ENCODE peak calls at places on chromosomes 16 and 17, in eight cellular contexts. One of them, this sample, is unnamed.

GRCh38 chr16:67936124-67936875 is at the start of gene PSMB10:
- DNase-seq in HCT116: no peak
- DNase-seq in endothelial cell of umbilical vein: peak
- DNase-seq in A549: no peak
- DNase-seq in K562: peak
- DNase-seq in HepG2: peak
- DNase-seq in GM12878: no peak
- DNase-seq in H1: peak
- DNase-seq in this sample: peak

GRCh38 chr17:31392002-31392855 is 754 bp downstream of the RAB11FIP4 start:
- DNase-seq in HCT116: no peak
- DNase-seq in endothelial cell of umbilical vein: no peak
- DNase-seq in A549: no peak
- DNase-seq in K562: no peak
- DNase-seq in HepG2: no peak
- DNase-seq in GM12878: no peak
- DNase-seq in H1: peak
- DNase-seq in this sample: no peak

GRCh38 chr16:56451753-56452689 is 667 bp downstream of the OGFOD1 start:
- DNase-seq in HCT116: peak
- DNase-seq in endothelial cell of umbilical vein: peak
- DNase-seq in A549: peak
- DNase-seq in K562: peak
- DNase-seq in HepG2: peak
- DNase-seq in GM12878: no peak
- DNase-seq in H1: no peak
- DNase-seq in this sample: peak

GRCh38 chr16:87107221-87107620 is 210.0 kb downstream of the C16orf95 start:
- DNase-seq in HCT116: no peak
- DNase-seq in endothelial cell of umbilical vein: no peak
- DNase-seq in A549: no peak
- DNase-seq in K562: no peak
- DNase-seq in HepG2: no peak
- DNase-seq in GM12878: no peak
- DNase-seq in H1: no peak
- DNase-seq in this sample: no peak

GRCh38 chr16:84898447-84898846 is 78.7 kb downstream of the CRISPLD2 start:
- DNase-seq in HCT116: no peak
- DNase-seq in endothelial cell of umbilical vein: peak
- DNase-seq in A549: peak
- DNase-seq in K562: no peak
- DNase-seq in HepG2: no peak
- DNase-seq in GM12878: no peak
- DNase-seq in H1: no peak
- DNase-seq in this sample: peak

GRCh38 chr17:10349403-10349802 is 23.4 kb downstream of the MYH13 start:
- DNase-seq in HCT116: peak
- DNase-seq in endothelial cell of umbilical vein: no peak
- DNase-seq in A549: peak
- DNase-seq in K562: no peak
- DNase-seq in HepG2: no peak
- DNase-seq in GM12878: no peak
- DNase-seq in H1: peak
- DNase-seq in this sample: peak

GRCh38 chr17:22512057-22512456 is 819.7 kb downstream of the KCNJ18 start:
- DNase-seq in HCT116: no peak
- DNase-seq in endothelial cell of umbilical vein: no peak
- DNase-seq in A549: no peak
- DNase-seq in K562: no peak
- DNase-seq in HepG2: no peak
- DNase-seq in GM12878: no peak
- DNase-seq in H1: no peak
- DNase-seq in this sample: no peak

GRCh38 chr16:48353565-48354163 is 31.5 kb downstream of the SIAH1 start:
- DNase-seq in HCT116: peak
- DNase-seq in endothelial cell of umbilical vein: peak
- DNase-seq in A549: peak
- DNase-seq in K562: peak
- DNase-seq in HepG2: peak
- DNase-seq in GM12878: peak
- DNase-seq in H1: peak
- DNase-seq in this sample: peak

GRCh38 chr17:61503961-61504360 is 51.7 kb downstream of the TBX4 start:
- DNase-seq in HCT116: no peak
- DNase-seq in endothelial cell of umbilical vein: no peak
- DNase-seq in A549: no peak
- DNase-seq in K562: no peak
- DNase-seq in HepG2: no peak
- DNase-seq in GM12878: no peak
- DNase-seq in H1: no peak
- DNase-seq in this sample: no peak

GRCh38 chr16:3112058-3112880 is at the start of gene ZNF205:
- DNase-seq in HCT116: no peak
- DNase-seq in endothelial cell of umbilical vein: peak
- DNase-seq in A549: peak
- DNase-seq in K562: peak
- DNase-seq in HepG2: peak
- DNase-seq in GM12878: no peak
- DNase-seq in H1: peak
- DNase-seq in this sample: no peak

GRCh38 chr17:63881935-63882601 is at the start of gene GH2:
- DNase-seq in HCT116: peak
- DNase-seq in endothelial cell of umbilical vein: peak
- DNase-seq in A549: peak
- DNase-seq in K562: peak
- DNase-seq in HepG2: peak
- DNase-seq in GM12878: no peak
- DNase-seq in H1: peak
- DNase-seq in this sample: peak

GRCh38 chr16:52906271-52906670 is 146.4 kb downstream of the CHD9NB start:
- DNase-seq in HCT116: no peak
- DNase-seq in endothelial cell of umbilical vein: no peak
- DNase-seq in A549: no peak
- DNase-seq in K562: no peak
- DNase-seq in HepG2: no peak
- DNase-seq in GM12878: no peak
- DNase-seq in H1: no peak
- DNase-seq in this sample: no peak

GRCh38 chr16:693364-693763 is 3.2 kb upstream of the WDR24 start:
- DNase-seq in HCT116: no peak
- DNase-seq in endothelial cell of umbilical vein: no peak
- DNase-seq in A549: no peak
- DNase-seq in K562: peak
- DNase-seq in HepG2: no peak
- DNase-seq in GM12878: no peak
- DNase-seq in H1: peak
- DNase-seq in this sample: no peak

GRCh38 chr16:4314532-4315184 is 1.2 kb upstream of the GLIS2 start:
- DNase-seq in HCT116: peak
- DNase-seq in endothelial cell of umbilical vein: peak
- DNase-seq in A549: peak
- DNase-seq in K562: no peak
- DNase-seq in HepG2: no peak
- DNase-seq in GM12878: no peak
- DNase-seq in H1: peak
- DNase-seq in this sample: peak

GRCh38 chr17:80346498-80347275 is 68.3 kb upstream of the ENDOV start:
- DNase-seq in HCT116: no peak
- DNase-seq in endothelial cell of umbilical vein: no peak
- DNase-seq in A549: no peak
- DNase-seq in K562: no peak
- DNase-seq in HepG2: no peak
- DNase-seq in GM12878: no peak
- DNase-seq in H1: no peak
- DNase-seq in this sample: no peak

GRCh38 chr17:17165666-17166308 is 40.3 kb downstream of the PLD6 start:
- DNase-seq in HCT116: no peak
- DNase-seq in endothelial cell of umbilical vein: no peak
- DNase-seq in A549: no peak
- DNase-seq in K562: no peak
- DNase-seq in HepG2: no peak
- DNase-seq in GM12878: no peak
- DNase-seq in H1: no peak
- DNase-seq in this sample: no peak

GRCh38 chr16:88398874-88399178 is 16.1 kb downstream of the ZNF469 start:
- DNase-seq in HCT116: no peak
- DNase-seq in endothelial cell of umbilical vein: no peak
- DNase-seq in A549: no peak
- DNase-seq in K562: no peak
- DNase-seq in HepG2: no peak
- DNase-seq in GM12878: no peak
- DNase-seq in H1: no peak
- DNase-seq in this sample: no peak

DNA sequence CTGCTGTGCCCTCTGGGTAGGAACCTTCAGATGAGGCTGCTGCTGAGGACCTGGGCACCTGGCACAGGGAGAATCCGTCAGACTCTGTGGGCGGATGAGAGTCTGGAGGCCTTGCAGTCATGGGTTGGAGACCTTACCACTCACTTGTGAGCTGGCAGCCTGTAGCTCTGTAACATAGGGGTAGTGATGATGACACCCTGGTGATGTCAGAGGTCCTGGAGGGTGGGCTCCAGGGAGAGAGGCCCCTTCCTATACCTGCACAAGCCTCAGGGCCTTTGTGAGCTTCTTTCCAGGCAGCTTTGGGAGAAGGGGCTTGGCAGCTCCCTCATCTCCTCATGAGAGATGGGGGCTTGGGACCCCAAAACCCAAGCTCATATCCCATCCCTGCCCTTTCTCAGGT is 1.6 kb downstream of the MIEF2 start:
- DNase-seq in HCT116: no peak
- DNase-seq in endothelial cell of umbilical vein: no peak
- DNase-seq in A549: no peak
- DNase-seq in K562: no peak
- DNase-seq in HepG2: no peak
- DNase-seq in GM12878: no peak
- DNase-seq in H1: no peak
- DNase-seq in this sample: no peak
- H3K4me3 ChIP-seq in HCT116: no peak
- H3K4me3 ChIP-seq in endothelial cell of umbilical vein: no peak
- H3K4me3 ChIP-seq in A549: no peak
- H3K4me3 ChIP-seq in K562: no peak
- H3K4me3 ChIP-seq in HepG2: no peak
- H3K4me3 ChIP-seq in GM12878: no peak
- H3K4me3 ChIP-seq in H1: no peak
- H3K4me3 ChIP-seq in this sample: no peak

GRCh38 chr17:76997981-76998531 is 129.9 kb downstream of the MGAT5B start:
- DNase-seq in HCT116: no peak
- DNase-seq in endothelial cell of umbilical vein: no peak
- DNase-seq in A549: no peak
- DNase-seq in K562: no peak
- DNase-seq in HepG2: no peak
- DNase-seq in GM12878: peak
- DNase-seq in H1: no peak
- DNase-seq in this sample: peak
- TF ChIP-seq MAX in HCT116: no peak
- TF ChIP-seq MAX in endothelial cell of umbilical vein: no peak
- TF ChIP-seq MAX in A549: no peak
- TF ChIP-seq MAX in K562: no peak
- TF ChIP-seq MAX in HepG2: no peak
- TF ChIP-seq MAX in GM12878: peak
- TF ChIP-seq MAX in H1: no peak
- TF ChIP-seq MAX in this sample: no peak

DNA sequence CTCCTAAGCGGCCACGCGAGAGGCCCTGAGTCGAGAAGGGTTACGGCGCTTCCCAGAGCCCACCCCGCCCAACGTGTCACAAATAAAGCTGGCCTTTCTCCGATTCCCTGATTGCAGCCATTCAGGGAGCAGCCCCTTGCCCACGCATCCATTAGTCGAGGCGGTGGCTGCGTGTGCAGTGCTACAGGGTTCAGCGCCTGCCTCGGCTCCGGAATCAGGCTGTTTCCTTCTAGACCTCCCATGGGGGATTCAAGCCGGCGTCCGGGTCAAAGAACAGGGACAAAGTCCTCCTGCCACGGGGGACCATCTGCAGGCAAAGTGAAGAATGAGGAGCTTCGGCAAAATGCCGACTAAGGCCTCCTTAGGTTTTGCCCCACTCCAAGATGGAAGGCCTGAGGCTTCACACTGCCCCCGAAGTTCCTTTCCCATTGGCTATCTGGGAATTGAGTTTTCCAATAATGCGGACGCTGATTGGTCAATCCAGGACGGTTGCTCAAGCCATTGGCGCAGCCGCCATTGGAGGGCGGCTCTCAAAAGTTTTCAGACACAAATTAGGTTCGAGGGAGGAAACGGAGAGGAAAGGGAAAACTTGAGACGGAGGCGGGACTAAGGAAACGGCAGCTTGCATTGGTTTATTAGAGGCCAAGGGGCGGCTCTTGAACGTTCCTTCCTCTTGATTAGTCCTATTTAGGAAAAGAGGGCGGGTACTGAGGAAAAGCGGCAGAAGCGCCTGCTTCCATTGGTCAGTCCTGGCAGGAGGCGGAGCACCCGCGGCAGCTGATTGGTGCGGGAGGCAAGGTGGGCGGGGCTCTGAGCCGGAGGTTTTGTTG is 430 bp upstream of the KATNB1 start:
- DNase-seq in HCT116: peak
- DNase-seq in endothelial cell of umbilical vein: peak
- DNase-seq in A549: peak
- DNase-seq in K562: peak
- DNase-seq in HepG2: peak
- DNase-seq in GM12878: peak
- DNase-seq in H1: peak
- DNase-seq in this sample: peak
- TF ChIP-seq POLR2A in HCT116: peak
- TF ChIP-seq POLR2A in endothelial cell of umbilical vein: peak
- TF ChIP-seq POLR2A in A549: peak
- TF ChIP-seq POLR2A in K562: peak
- TF ChIP-seq POLR2A in HepG2: peak
- TF ChIP-seq POLR2A in GM12878: peak
- TF ChIP-seq POLR2A in H1: no peak
- TF ChIP-seq POLR2A in this sample: peak

GRCh38 chr17:9236286-9237052 is 215.2 kb downstream of the NTN1 start:
- DNase-seq in HCT116: no peak
- DNase-seq in endothelial cell of umbilical vein: no peak
- DNase-seq in A549: no peak
- DNase-seq in K562: no peak
- DNase-seq in HepG2: no peak
- DNase-seq in GM12878: no peak
- DNase-seq in H1: no peak
- DNase-seq in this sample: no peak

GRCh38 chr17:9235346-9235745 is 214.0 kb downstream of the NTN1 start:
- DNase-seq in HCT116: no peak
- DNase-seq in endothelial cell of umbilical vein: no peak
- DNase-seq in A549: no peak
- DNase-seq in K562: no peak
- DNase-seq in HepG2: no peak
- DNase-seq in GM12878: no peak
- DNase-seq in H1: no peak
- DNase-seq in this sample: no peak

GRCh38 chr17:9237661-9238301 is 216.5 kb downstream of the NTN1 start:
- DNase-seq in HCT116: no peak
- DNase-seq in endothelial cell of umbilical vein: no peak
- DNase-seq in A549: no peak
- DNase-seq in K562: no peak
- DNase-seq in HepG2: peak
- DNase-seq in GM12878: no peak
- DNase-seq in H1: no peak
- DNase-seq in this sample: peak

GRCh38 chr17:9238340-9239259 is 217.3 kb downstream of the NTN1 start:
- DNase-seq in HCT116: no peak
- DNase-seq in endothelial cell of umbilical vein: no peak
- DNase-seq in A549: no peak
- DNase-seq in K562: no peak
- DNase-seq in HepG2: no peak
- DNase-seq in GM12878: no peak
- DNase-seq in H1: no peak
- DNase-seq in this sample: no peak

GRCh38 chr17:9237053-9237410 is 215.7 kb downstream of the NTN1 start:
- DNase-seq in HCT116: no peak
- DNase-seq in endothelial cell of umbilical vein: no peak
- DNase-seq in A549: no peak
- DNase-seq in K562: no peak
- DNase-seq in HepG2: no peak
- DNase-seq in GM12878: no peak
- DNase-seq in H1: no peak
- DNase-seq in this sample: no peak
- H3K4me3 ChIP-seq in HCT116: no peak
- H3K4me3 ChIP-seq in endothelial cell of umbilical vein: no peak
- H3K4me3 ChIP-seq in A549: no peak
- H3K4me3 ChIP-seq in K562: no peak
- H3K4me3 ChIP-seq in HepG2: no peak
- H3K4me3 ChIP-seq in GM12878: no peak
- H3K4me3 ChIP-seq in H1: no peak
- H3K4me3 ChIP-seq in this sample: no peak

This sample was measured in NB4.